ENCODE peak calls at places on chromosomes 4 and X, in four cellular contexts. I is GM12878, N is H1, L is K562. Z is an unnamed sample.
A peak's percentile ranks its signal among the peaks of the same experiment; 100 is the strongest.

GRCh38 chr4:177236889-177237288 is 72.8 kb upstream of the NEIL3 start:
- DNase-seq in L (no peak), I (no peak), N (no peak), Z (no peak)

GRCh38 chr4:94453534-94453963 is 1.8 kb downstream of the PDLIM5 start:
- DNase-seq in N (no peak), I (no peak), L (peak; percentile 34), Z (no peak)

GRCh38 chr4:56746639-56747038 is 65.5 kb upstream of the HOPX start:
- DNase-seq in N (no peak), I (no peak), L (no peak), Z (no peak)

GRCh38 chr4:183180621-183181020 is 81.6 kb downstream of the WWC2 start:
- DNase-seq in N (no peak), L (no peak), I (no peak), Z (no peak)

GRCh38 chr4:104860227-104861123 is 286.2 kb upstream of the TET2 start:
- DNase-seq in N (peak; percentile 70), L (peak; percentile 57), I (peak; percentile 72), Z (peak; percentile 76)

GRCh38 chrX:115226929-115227328 is 7.0 kb downstream of the LRCH2 start:
- DNase-seq in N (no peak), L (peak; percentile 15), I (no peak), Z (peak; percentile 34)

GRCh38 chrX:19332983-19333382 is 10.7 kb upstream of the PDHA1 start:
- DNase-seq in N (peak; percentile 45), I (no peak), L (no peak), Z (no peak)

GRCh38 chrX:9897761-9898161 is 69.4 kb upstream of the CLDN34 start:
- DNase-seq in I (no peak), N (no peak), L (no peak), Z (no peak)

GRCh38 chrX:119667111-119667928 is 25.6 kb downstream of the SEPTIN6 start:
- DNase-seq in L (no peak), I (no peak), N (no peak), Z (no peak)
- TF ChIP-seq SRF in L (no peak), I (no peak), N (no peak), Z (no peak)

DNA sequence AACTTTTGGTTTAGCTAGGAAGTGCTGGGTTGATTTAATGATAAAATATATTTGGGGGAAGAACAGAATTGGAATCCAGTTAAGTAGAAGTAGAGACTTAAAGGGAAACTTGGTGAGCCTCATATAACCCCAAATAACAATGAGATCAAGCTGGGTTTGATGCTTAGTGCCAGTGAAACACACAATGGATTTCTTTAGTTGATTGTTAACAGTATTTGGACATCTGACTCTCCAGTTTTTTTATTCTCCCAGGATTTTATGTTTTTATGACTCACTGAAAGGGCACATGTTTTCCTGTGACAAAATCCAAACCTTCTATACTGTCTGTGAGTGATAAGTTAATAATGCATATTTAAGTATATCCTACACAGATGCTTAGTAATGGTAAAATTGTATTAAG is 2.7 kb upstream of the NEUROG2 start:
- DNase-seq in L (no peak), N (no peak), I (no peak), Z (no peak)
- TF ChIP-seq ATF3 in L (no peak), N (no peak), I (no peak), Z (no peak)

DNA sequence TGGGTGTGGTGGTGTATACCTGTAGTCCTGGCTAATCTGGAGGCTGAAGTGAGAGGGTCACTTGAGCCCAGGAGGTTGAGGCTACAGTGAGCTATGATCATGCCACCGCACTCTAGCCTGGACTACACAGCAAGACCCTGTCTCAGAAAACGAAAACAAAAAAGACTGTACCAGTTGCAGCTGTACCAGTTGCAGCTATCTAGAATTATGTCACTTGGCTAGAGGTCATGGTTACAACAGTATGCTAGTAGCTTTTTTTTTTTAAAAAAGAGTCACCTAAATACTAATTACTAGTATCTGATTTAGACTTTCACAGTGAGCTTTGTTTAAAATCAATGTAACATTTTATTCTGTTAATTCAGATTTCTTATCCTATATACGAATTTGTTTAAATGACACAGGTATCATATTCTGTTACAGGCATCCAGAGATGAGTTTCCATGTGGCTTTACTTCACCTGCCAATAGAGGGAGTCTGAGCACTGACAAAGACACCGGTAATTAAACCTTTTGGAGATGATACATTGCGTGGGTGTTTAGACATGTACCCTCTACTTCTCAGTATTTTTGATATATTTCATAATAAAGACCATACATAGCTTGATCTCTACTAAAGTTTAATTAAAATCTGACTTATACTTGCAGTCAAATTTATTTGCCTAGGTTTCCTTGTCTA is 100.2 kb upstream of the IL13RA1 start:
- DNase-seq in L (peak; percentile 23), I (no peak), N (no peak), Z (no peak)
- TF ChIP-seq EGR1 in L (peak; percentile 28), I (no peak), N (no peak), Z (peak; percentile 71)

GRCh38 chr4:140109626-140110213 is 44.3 kb downstream of the MAML3 start:
- DNase-seq in L (no peak), N (no peak), I (no peak), Z (no peak)
- TF ChIP-seq SRF in L (no peak), N (no peak), I (no peak), Z (no peak)

GRCh38 chrX:39808471-39808917 is 289.3 kb downstream of the BCOR start:
- DNase-seq in N (no peak), I (no peak), L (peak; percentile 30), Z (no peak)

GRCh38 chrX:39805825-39806224 is 291.9 kb downstream of the BCOR start:
- DNase-seq in I (no peak), L (no peak), N (no peak), Z (no peak)

GRCh38 chrX:39811391-39811790 is 286.4 kb downstream of the BCOR start:
- DNase-seq in N (no peak), L (no peak), I (no peak), Z (no peak)

GRCh38 chrX:39810901-39811300 is 286.9 kb downstream of the BCOR start:
- DNase-seq in I (no peak), N (no peak), L (no peak), Z (no peak)

GRCh38 chrX:39809326-39809725 is 288.4 kb downstream of the BCOR start:
- DNase-seq in L (no peak), N (no peak), I (no peak), Z (no peak)
- TF ChIP-seq ATF3 in L (no peak), N (no peak), I (no peak), Z (no peak)

GRCh38 chr4:43394976-43395375 is 502.5 kb downstream of the GRXCR1 start:
- DNase-seq in N (no peak), L (no peak), I (no peak), Z (no peak)
- TF ChIP-seq EGR1 in N (no peak), L (no peak), I (no peak), Z (no peak)

GRCh38 chr4:1746919-1747602 is 25.7 kb downstream of the TACC3 start:
- DNase-seq in L (no peak), N (no peak), I (no peak), Z (no peak)

GRCh38 chr4:1745697-1746096 is 24.4 kb downstream of the TACC3 start:
- DNase-seq in L (no peak), N (no peak), I (no peak), Z (no peak)

GRCh38 chr4:1747603-1747967 is 26.3 kb downstream of the TACC3 start:
- DNase-seq in L (no peak), N (no peak), I (no peak), Z (no peak)

GRCh38 chr4:1745165-1745564 is 23.8 kb downstream of the TACC3 start:
- DNase-seq in I (no peak), N (no peak), L (no peak), Z (no peak)

DNA sequence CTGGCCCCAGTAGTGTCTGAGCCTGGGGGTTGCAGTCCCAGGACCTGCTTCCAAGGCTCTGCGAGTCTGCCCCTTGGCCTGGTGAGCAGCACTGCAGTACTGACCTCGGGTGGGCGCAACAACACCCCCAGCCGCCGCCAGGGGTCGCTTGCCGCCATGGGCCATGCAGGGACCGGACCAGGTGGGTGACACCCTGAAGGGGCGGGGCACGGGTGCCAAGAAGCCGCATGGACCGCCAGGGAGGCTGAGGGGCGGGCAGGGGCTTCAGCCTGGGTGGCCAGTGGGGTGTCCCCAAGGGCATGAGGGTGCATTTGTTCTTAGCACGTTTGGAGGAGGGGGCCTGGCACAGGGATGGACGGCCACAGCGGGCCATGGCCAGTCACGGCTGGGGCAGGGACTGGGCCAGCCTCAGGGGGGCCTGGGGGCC is 25.0 kb downstream of the TACC3 start:
- DNase-seq in L (peak; percentile 88), N (peak; percentile 100), I (no peak), Z (peak; percentile 46)
- TF ChIP-seq SRF in L (no peak), N (peak; percentile 15), I (no peak), Z (no peak)

GRCh38 chr4:150264595-150265141 is 186.4 kb downstream of the DCLK2 start:
- DNase-seq in N (no peak), I (no peak), L (no peak), Z (no peak)
- TF ChIP-seq ATF3 in N (no peak), I (no peak), L (no peak), Z (no peak)